ENCODE peak calls at places on chromosomes 11 and 22, in six cellular contexts. J is WTC11, T is endothelial cell of umbilical vein, K is NB4, O is HCT116, Y is SK-N-SH. F is an unnamed sample.
A peak's percentile ranks its signal among the peaks of the same experiment; 100 is the strongest.

GRCh38 chr11:58525037-58525614 is 17.2 kb upstream of the OR5B21 start:
- DNase-seq in J (no peak), T (no peak), K (peak; percentile 77), O (no peak), Y (no peak), F (no peak)

GRCh38 chr11:42802211-42802918 is 509.4 kb upstream of the API5 start:
- DNase-seq in J (no peak), T (no peak), K (no peak), O (no peak), Y (no peak), F (no peak)

GRCh38 chr22:21837184-21837979 is 30.1 kb downstream of the MAPK1 start:
- DNase-seq in J (no peak), T (peak; percentile 72), K (no peak), O (peak; percentile 39), Y (no peak), F (peak; percentile 22)

GRCh38 chr11:130979386-130979972 is 63.2 kb upstream of the SNX19 start:
- DNase-seq in J (no peak), T (peak; percentile 20), K (peak; percentile 21), O (no peak), Y (peak; percentile 8), F (peak; percentile 3)

GRCh38 chr11:124900464-124900863 is 2.8 kb upstream of the ROBO4 start:
- DNase-seq in J (no peak), T (peak; percentile 75), K (no peak), O (peak; percentile 23), Y (peak; percentile 5), F (peak; percentile 49)

GRCh38 chr22:25843660-25844275 is 101.8 kb downstream of the MYO18B start:
- DNase-seq in J (no peak), T (no peak), K (no peak), O (no peak), Y (no peak), F (no peak)

GRCh38 chr11:64916040-64916847 is 765 bp downstream of the ATG2A start:
- DNase-seq in J (no peak), T (peak; percentile 34), K (peak; percentile 69), O (no peak), Y (peak; percentile 70), F (peak; percentile 76)

GRCh38 chr11:62611705-62612365 is 740 bp downstream of the EML3 start:
- DNase-seq in J (peak; percentile 26), T (peak; percentile 66), K (peak; percentile 76), O (no peak), Y (peak; percentile 67), F (peak; percentile 48)

GRCh38 chr22:17486313-17486712 is 77.0 kb upstream of the SLC25A18 start:
- DNase-seq in J (no peak), T (no peak), K (no peak), O (no peak), Y (peak; percentile 11), F (no peak)

GRCh38 chr22:50061141-50061823 is 3.2 kb upstream of the TTLL8 start:
- DNase-seq in J (no peak), T (no peak), K (no peak), O (no peak), Y (no peak), F (no peak)

GRCh38 chr11:72475359-72475758 is 41.0 kb upstream of the CLPB start:
- DNase-seq in J (no peak), T (no peak), K (no peak), O (no peak), Y (no peak), F (no peak)

GRCh38 chr11:72466410-72466809 is 32.1 kb upstream of the CLPB start:
- DNase-seq in J (no peak), T (no peak), K (no peak), O (no peak), Y (no peak), F (no peak)

GRCh38 chr11:72471005-72471898 is 36.9 kb upstream of the CLPB start:
- DNase-seq in J (peak; percentile 72), T (peak; percentile 72), K (peak; percentile 76), O (peak; percentile 61), Y (peak; percentile 76), F (peak; percentile 66)

GRCh38 chr11:72470386-72470785 is 36.1 kb upstream of the CLPB start:
- DNase-seq in J (no peak), T (no peak), K (no peak), O (no peak), Y (no peak), F (no peak)
- TF ChIP-seq MAX in J (no peak), T (no peak), K (no peak), O (no peak), Y (no peak), F (no peak)

GRCh38 chr11:31254411-31254810 is 115.1 kb downstream of the DCDC1 start:
- DNase-seq in J (no peak), T (no peak), K (peak; percentile 35), O (no peak), Y (no peak), F (no peak)
- TF ChIP-seq MAX in J (no peak), T (no peak), K (no peak), O (no peak), Y (no peak), F (no peak)

DNA sequence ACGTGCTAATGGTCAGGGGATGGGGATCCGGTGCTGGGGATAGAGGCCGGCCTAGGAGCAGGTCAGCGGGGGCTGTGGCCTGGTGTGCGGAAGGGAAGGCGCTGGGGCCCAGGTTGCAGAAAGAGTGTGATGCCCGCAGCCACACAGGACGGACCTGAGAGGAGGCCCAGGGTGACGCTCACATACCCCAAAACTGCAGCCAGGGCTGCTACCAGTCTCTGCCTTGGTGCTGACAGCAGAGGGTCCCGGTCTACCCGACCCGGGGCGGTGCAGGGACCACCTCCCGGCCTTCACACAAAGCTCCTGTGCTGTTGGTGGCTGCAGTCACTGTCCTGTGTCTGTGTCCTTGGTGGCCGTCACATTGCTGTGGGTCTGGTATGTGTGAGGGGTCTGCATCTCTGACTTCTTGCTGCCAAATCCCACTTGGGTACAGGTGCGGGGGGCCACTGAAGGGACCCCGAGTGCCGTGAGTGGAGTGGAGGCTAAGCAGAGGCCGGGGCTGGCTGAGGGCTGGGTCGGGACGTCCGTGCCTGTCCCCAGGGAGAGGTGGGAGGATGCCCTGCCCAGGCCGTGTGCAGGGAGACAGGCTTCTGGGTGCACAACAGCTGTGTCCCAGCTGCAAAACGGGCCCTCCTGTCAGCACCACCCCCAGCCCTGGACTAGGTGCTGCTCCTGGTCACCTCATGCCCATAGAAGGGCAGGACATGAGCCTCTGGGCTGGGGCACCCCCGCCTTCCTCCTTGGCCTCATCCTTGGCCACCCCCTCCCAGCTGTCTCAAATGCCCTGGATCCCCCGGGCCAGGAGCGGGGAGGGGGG is 1.5 kb downstream of the LSP1 start:
- DNase-seq in J (no peak), T (no peak), K (peak; percentile 70), O (no peak), Y (no peak), F (no peak)
- TF ChIP-seq MAX in J (no peak), T (no peak), K (no peak), O (no peak), Y (no peak), F (no peak)

GRCh38 chr11:76787911-76788596 is 4.9 kb downstream of the TSKU start:
- DNase-seq in J (no peak), T (no peak), K (no peak), O (peak; percentile 61), Y (peak; percentile 74), F (no peak)
- TF ChIP-seq MAX in J (no peak), T (no peak), K (no peak), O (no peak), Y (no peak), F (no peak)

DNA sequence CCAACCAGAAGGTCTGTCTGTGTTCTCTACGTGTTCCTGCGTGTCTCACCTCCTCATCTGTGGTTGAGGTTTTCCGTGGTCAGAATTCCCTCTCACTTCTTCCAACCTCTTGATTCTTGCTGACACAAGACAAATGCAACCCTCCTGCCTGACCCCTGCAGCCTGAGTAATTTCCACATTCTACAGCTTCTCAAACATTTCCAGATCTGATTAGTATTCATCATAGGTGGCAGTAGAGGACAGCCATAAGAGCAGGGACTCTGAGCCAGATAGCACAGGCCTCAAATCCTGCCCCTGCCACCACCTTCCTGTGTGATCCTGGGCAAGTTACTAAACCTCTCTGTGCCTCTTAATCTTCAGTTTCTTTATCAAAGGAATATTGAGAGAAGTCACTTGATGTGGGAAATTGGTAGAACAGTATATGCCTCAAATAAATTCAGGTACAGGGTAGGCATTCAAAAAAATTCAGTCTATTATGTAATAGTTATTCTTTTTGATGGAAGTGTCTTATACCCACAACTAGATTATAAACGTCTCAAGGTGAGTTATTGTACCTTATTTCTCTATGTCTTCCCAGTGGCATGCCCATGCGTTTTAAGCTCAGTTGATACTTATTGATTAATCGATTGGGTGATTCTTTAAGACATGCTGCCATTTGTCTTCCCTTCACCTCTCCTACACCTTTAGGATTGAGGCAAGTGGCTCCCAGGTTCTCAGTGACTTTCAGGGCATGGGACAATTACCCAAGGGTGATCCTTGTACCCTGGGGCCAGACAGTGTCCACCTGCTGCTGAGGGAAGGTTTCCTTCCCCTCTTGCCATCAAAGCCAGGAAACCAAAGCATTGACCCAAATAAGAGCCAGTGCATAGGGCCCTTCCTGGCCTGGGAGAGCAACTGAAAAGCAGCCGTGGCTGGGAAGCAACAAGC is 19.6 kb downstream of the POU2AF1 start:
- DNase-seq in J (no peak), T (no peak), K (peak; percentile 19), O (no peak), Y (no peak), F (no peak)
- TF ChIP-seq MAX in J (no peak), T (no peak), K (no peak), O (no peak), Y (no peak), F (no peak)

GRCh38 chr11:105208038-105208437 is 68.5 kb upstream of the CARD18 start:
- DNase-seq in J (no peak), T (no peak), K (no peak), O (no peak), Y (no peak), F (no peak)
- TF ChIP-seq MAX in J (no peak), T (no peak), K (no peak), O (no peak), Y (no peak), F (no peak)

GRCh38 chr11:6378695-6378989 is 11.6 kb upstream of the SMPD1 start:
- DNase-seq in J (no peak), T (no peak), K (no peak), O (no peak), Y (no peak), F (no peak)

GRCh38 chr11:6377902-6378694 is 12.2 kb upstream of the SMPD1 start:
- DNase-seq in J (no peak), T (peak; percentile 64), K (peak; percentile 51), O (no peak), Y (no peak), F (no peak)
- TF ChIP-seq MAX in J (no peak), T (no peak), K (peak; percentile 84), O (no peak), Y (no peak), F (no peak)

GRCh38 chr11:76334826-76335389 is 46.0 kb downstream of the THAP12 start:
- DNase-seq in J (no peak), T (no peak), K (no peak), O (no peak), Y (no peak), F (no peak)
- TF ChIP-seq MAX in J (no peak), T (no peak), K (no peak), O (no peak), Y (no peak), F (no peak)